ENCODE peak calls at places on chromosomes 16 and 17, in four cellular contexts. Q is tibial nerve, U is gastrocnemius medialis, Z is Peyer's patch. A is an unnamed sample.
A peak's percentile ranks its signal among the peaks of the same experiment; 100 is the strongest.

GRCh38 chr16:62711797-62712196 is 675.6 kb upstream of the CDH8 start:
- DNase-seq in Q (no peak), U (no peak), Z (no peak), A (no peak)

GRCh38 chr17:27552467-27552779 is 78.6 kb upstream of the LGALS9 start:
- DNase-seq in Q (no peak), U (no peak), Z (no peak), A (no peak)

GRCh38 chr16:50193594-50193993 is 40.5 kb downstream of the TENT4B start:
- DNase-seq in Q (no peak), U (no peak), Z (no peak), A (no peak)

GRCh38 chr17:81164464-81165245 is 652 bp upstream of the PVALEF start:
- DNase-seq in Q (no peak), U (no peak), Z (no peak), A (no peak)

GRCh38 chr16:73202176-73202729 is 154.3 kb upstream of the ZFHX3 start:
- DNase-seq in Q (no peak), U (no peak), Z (peak; percentile 72), A (no peak)

GRCh38 chr17:50620848-50621247 is 13.8 kb upstream of the ABCC3 start:
- DNase-seq in Q (no peak), U (no peak), Z (no peak), A (no peak)

GRCh38 chr16:29737713-29738112 is 8.1 kb downstream of the C16orf54 start:
- DNase-seq in Q (no peak), U (no peak), Z (no peak), A (peak; percentile 19)

GRCh38 chr16:51409001-51409675 is 258.1 kb upstream of the SALL1 start:
- DNase-seq in Q (no peak), U (no peak), Z (no peak), A (no peak)

GRCh38 chr16:47037396-47037745 is 63.9 kb upstream of the DNAJA2 start:
- DNase-seq in Q (no peak), U (no peak), Z (no peak), A (peak; percentile 83)

GRCh38 chr16:4652561-4652960 is 27.9 kb downstream of the MGRN1 start:
- DNase-seq in Q (no peak), U (no peak), Z (no peak), A (no peak)

GRCh38 chr16:50683689-50684374 is 2.7 kb upstream of the SNX20 start:
- DNase-seq in Q (no peak), U (no peak), Z (no peak), A (peak; percentile 66)

GRCh38 chr16:51636913-51637743 is 486.1 kb upstream of the SALL1 start:
- DNase-seq in Q (no peak), U (no peak), Z (no peak), A (no peak)

GRCh38 chr17:74877592-74878543 is 5.1 kb upstream of the FDXR start:
- DNase-seq in Q (no peak), U (no peak), Z (peak; percentile 77), A (no peak)

GRCh38 chr17:77346765-77347164 is 206.0 kb downstream of the SEC14L1 start:
- DNase-seq in Q (no peak), U (no peak), Z (no peak), A (no peak)

GRCh38 chr17:17183744-17184143 is 22.4 kb downstream of the PLD6 start:
- DNase-seq in Q (no peak), U (no peak), Z (no peak), A (no peak)

GRCh38 chr16:10325783-10326543 is 59.9 kb upstream of the ATF7IP2 start:
- DNase-seq in Q (no peak), U (no peak), Z (no peak), A (no peak)

GRCh38 chr16:86680661-86681439 is 102.5 kb downstream of the FOXL1 start:
- DNase-seq in Q (no peak), U (no peak), Z (no peak), A (peak; percentile 80)

GRCh38 chr16:10662212-10662611 is 32.5 kb downstream of the TEKT5 start:
- DNase-seq in Q (no peak), U (no peak), Z (no peak), A (peak; percentile 47)

GRCh38 chr17:45240905-45241314 is 19.2 kb downstream of the FMNL1 start:
- DNase-seq in Q (no peak), U (no peak), Z (no peak), A (no peak)

GRCh38 chr16:82703156-82703555 is 76.4 kb downstream of the CDH13 start:
- DNase-seq in Q (no peak), U (no peak), Z (no peak), A (no peak)

GRCh38 chr16:70770968-70771552 is 29.9 kb downstream of the VAC14 start:
- DNase-seq in Q (peak; percentile 45), U (peak; percentile 75), Z (peak; percentile 77), A (peak; percentile 85)

GRCh38 chr17:29687601-29688000 is 64.9 kb upstream of the CORO6 start:
- DNase-seq in Q (no peak), U (no peak), Z (no peak), A (no peak)

GRCh38 chr17:8393470-8394231 is 4.0 kb downstream of the RNF222 start:
- DNase-seq in Q (no peak), U (no peak), Z (no peak), A (peak; percentile 42)

GRCh38 chr17:77854083-77854758 is 104.3 kb upstream of the TNRC6C start:
- DNase-seq in Q (no peak), U (no peak), Z (no peak), A (no peak)

GRCh38 chr16:22139008-22139407 is 23.3 kb upstream of the SDR42E2 start:
- DNase-seq in Q (no peak), U (no peak), Z (no peak), A (no peak)

GRCh38 chr17:39643271-39643670 is 6.3 kb downstream of the STARD3 start:
- DNase-seq in Q (no peak), U (no peak), Z (no peak), A (no peak)

GRCh38 chr17:78365561-78366108 is 5.8 kb upstream of the SOCS3 start:
- DNase-seq in Q (no peak), U (no peak), Z (no peak), A (no peak)

GRCh38 chr16:65889533-65889966 is 476.9 kb upstream of the CDH5 start:
- DNase-seq in Q (no peak), U (no peak), Z (no peak), A (no peak)

GRCh38 chr17:28718990-28719433 is 773 bp upstream of the RPL23A start:
- DNase-seq in Q (peak; percentile 21), U (no peak), Z (no peak), A (no peak)

GRCh38 chr16:69399361-69399760 is 13.6 kb upstream of the TERF2 start:
- DNase-seq in Q (no peak), U (no peak), Z (no peak), A (no peak)

GRCh38 chr17:82349287-82349701 is 9.8 kb upstream of the TEX19 start:
- DNase-seq in Q (no peak), U (no peak), Z (no peak), A (no peak)

GRCh38 chr17:34847939-34848338 is 113.3 kb downstream of the CCT6B start:
- DNase-seq in Q (no peak), U (no peak), Z (no peak), A (no peak)

GRCh38 chr16:89721644-89722391 is 481 bp downstream of the ZNF276 start:
- DNase-seq in Q (no peak), U (peak; percentile 31), Z (peak; percentile 81), A (peak; percentile 84)

GRCh38 chr17:8359769-8360168 is 16.7 kb downstream of the KRABD2 start:
- DNase-seq in Q (no peak), U (no peak), Z (no peak), A (no peak)

GRCh38 chr17:49913226-49914095 is 55.5 kb upstream of the DLX4 start:
- DNase-seq in Q (no peak), U (no peak), Z (no peak), A (no peak)

GRCh38 chr17:18105027-18105426 is 3.5 kb upstream of the MYO15A start:
- DNase-seq in Q (no peak), U (no peak), Z (no peak), A (no peak)

GRCh38 chr17:8904201-8904600 is 36.7 kb upstream of the PIK3R6 start:
- DNase-seq in Q (no peak), U (no peak), Z (no peak), A (no peak)

GRCh38 chr16:67084345-67085028 is 25.3 kb upstream of the PHAF1 start:
- DNase-seq in Q (no peak), U (no peak), Z (no peak), A (no peak)

GRCh38 chr17:57337390-57337789 is 81.1 kb downstream of the MSI2 start:
- DNase-seq in Q (no peak), U (no peak), Z (no peak), A (no peak)

DNA sequence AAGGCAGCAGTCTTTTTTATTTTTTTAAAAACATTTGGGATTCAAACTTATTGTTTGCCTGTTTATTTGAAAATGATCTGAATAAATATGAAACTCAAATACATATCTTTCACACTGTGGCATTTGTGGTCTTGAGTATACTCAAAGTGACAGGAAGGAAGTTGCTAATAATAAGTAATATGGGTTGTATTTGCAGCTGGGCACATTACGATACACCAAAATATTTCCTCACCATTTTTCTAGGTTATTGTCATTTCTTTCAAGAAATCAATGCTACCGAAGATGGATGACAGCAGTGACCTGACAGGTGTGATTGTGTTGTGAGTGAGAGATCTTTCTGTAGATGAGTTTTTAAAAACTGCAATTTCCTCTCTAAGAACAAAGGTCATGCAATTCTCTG is 665.7 kb downstream of the CDH8 start:
- DNase-seq in Q (no peak), U (no peak), Z (no peak), A (no peak)
- H3K4me3 ChIP-seq in Q (no peak overlapping the region), U (no peak overlapping the region), Z (no peak overlapping the region), A (no peak overlapping the region)

GRCh38 chr17:31490019-31490383 is 98.5 kb downstream of the RAB11FIP4 start:
- DNase-seq in Q (no peak), U (no peak), Z (no peak), A (no peak)

GRCh38 chr17:31490991-31491793 is 99.7 kb downstream of the RAB11FIP4 start:
- DNase-seq in Q (no peak), U (no peak), Z (no peak), A (no peak)

GRCh38 chr17:31492880-31493655 is 101.6 kb downstream of the RAB11FIP4 start:
- DNase-seq in Q (no peak), U (no peak), Z (no peak), A (no peak)

GRCh38 chr17:31492206-31492605 is 100.7 kb downstream of the RAB11FIP4 start:
- DNase-seq in Q (no peak), U (no peak), Z (no peak), A (no peak)

DNA sequence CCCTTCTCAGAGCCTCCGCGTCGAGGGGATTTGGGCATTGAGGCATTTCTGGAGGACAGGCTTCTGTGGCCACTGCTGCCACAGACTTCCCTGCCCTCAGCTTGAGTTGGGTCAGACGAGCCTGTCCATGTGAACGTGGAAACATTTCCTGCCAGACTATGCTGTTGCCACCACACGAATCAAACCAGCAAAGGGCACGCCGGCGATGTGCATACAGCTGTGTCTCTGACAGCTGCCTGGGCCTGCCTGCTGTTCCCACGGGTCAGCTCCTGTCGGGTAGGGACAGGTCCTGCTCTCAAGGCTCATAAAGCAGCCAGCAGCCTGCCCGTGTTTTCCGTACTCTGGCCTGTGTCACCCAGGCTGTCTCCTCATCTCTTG is 100.3 kb downstream of the RAB11FIP4 start:
- DNase-seq in Q (no peak), U (no peak), Z (no peak), A (no peak)
- H3K4me1 ChIP-seq in Q (no peaks in the 10 kb centered on the region), U (peaks cover 9% of the 10 kb centered on the region), Z (peaks cover 55% of the 10 kb centered on the region), A (no peaks in the 10 kb centered on the region)

GRCh38 chr17:40775945-40776344 is 3.9 kb upstream of the KRT26 start:
- DNase-seq in Q (no peak), U (no peak), Z (no peak), A (no peak)
- H3K27me3 ChIP-seq in Q (no peaks in the 10 kb centered on the region), U (peaks cover 33% of the 10 kb centered on the region), Z (peaks cover 4% of the 10 kb centered on the region), A (no peaks in the 10 kb centered on the region)

GRCh38 chr16:716250-716607 is 1.3 kb downstream of the METRN start:
- DNase-seq in Q (peak; percentile 38), U (no peak), Z (no peak), A (no peak)
- H3K4me3 ChIP-seq in Q (peak overlapping the region; percentile 68), U (peak overlapping the region; percentile 32), Z (peak overlapping the region; percentile 80), A (no peak overlapping the region)

GRCh38 chr16:75048546-75048945 is 49.7 kb downstream of the ZNRF1 start:
- DNase-seq in Q (no peak), U (no peak), Z (no peak), A (no peak)
- H3K4me1 ChIP-seq in Q (no peaks in the 10 kb centered on the region), U (peaks cover 57% of the 10 kb centered on the region), Z (no peaks in the 10 kb centered on the region), A (peaks cover 4% of the 10 kb centered on the region)